ENCODE peak calls at places on chromosome 11, in four cellular contexts. W is cardiac fibroblast, I is heart left ventricle, H is retinal pigment epithelial cell. Q is an unnamed sample.

GRCh38 chr11:111352235-111352746 is 26.8 kb downstream of the POU2AF1 start:
- DNase-seq in W (no peak), I (no peak), H (no peak), Q (no peak)

GRCh38 chr11:126355926-126356897 is 726 bp downstream of the ST3GAL4 start:
- DNase-seq in W (peak), I (no peak), H (no peak), Q (peak)

GRCh38 chr11:70546179-70546940 is 148.0 kb downstream of the CTTN start:
- DNase-seq in H (no peak), W (no peak), I (no peak), Q (no peak)

GRCh38 chr11:59659981-59660380 is 8.9 kb downstream of the PATL1 start:
- DNase-seq in H (no peak), I (no peak), W (no peak), Q (no peak)

GRCh38 chr11:45076761-45077160 is 69.7 kb upstream of the PRDM11 start:
- DNase-seq in W (no peak), H (no peak), I (no peak), Q (no peak)

GRCh38 chr11:28632338-28632737 is 524.1 kb downstream of the METTL15 start:
- DNase-seq in I (no peak), W (peak), H (no peak), Q (no peak)

GRCh38 chr11:131498631-131499053 is 128.2 kb downstream of the NTM start:
- DNase-seq in I (no peak), W (no peak), H (no peak), Q (no peak)

GRCh38 chr11:94866231-94866827 is 98.2 kb downstream of the AMOTL1 start:
- DNase-seq in H (no peak), W (no peak), I (no peak), Q (no peak)

GRCh38 chr11:114132944-114133394 is 73.5 kb downstream of the ZBTB16 start:
- DNase-seq in W (peak), I (no peak), H (no peak), Q (no peak)

GRCh38 chr11:83554896-83555295 is 268.7 kb upstream of the CCDC90B start:
- DNase-seq in W (no peak), I (no peak), H (no peak), Q (no peak)

GRCh38 chr11:114886644-114887259 is 208.4 kb downstream of the NXPE2 start:
- DNase-seq in I (no peak), H (no peak), W (no peak), Q (no peak)

GRCh38 chr11:20342347-20343279 is 20.9 kb upstream of the HTATIP2 start:
- DNase-seq in W (no peak), I (no peak), H (no peak), Q (no peak)

GRCh38 chr11:35321532-35322320 is 97.6 kb downstream of the SLC1A2 start:
- DNase-seq in W (peak), I (peak), H (peak), Q (no peak)

GRCh38 chr11:85590848-85591483 is 36.2 kb downstream of the DLG2 start:
- DNase-seq in W (peak), H (peak), I (no peak), Q (no peak)

GRCh38 chr11:132349806-132350733 is 979.7 kb downstream of the NTM start:
- DNase-seq in I (no peak), W (no peak), H (no peak), Q (no peak)

GRCh38 chr11:64384981-64385952 is 26.3 kb downstream of the RPS6KA4 start:
- DNase-seq in I (no peak), W (no peak), H (no peak), Q (no peak)

GRCh38 chr11:132114185-132114584 is 743.8 kb downstream of the NTM start:
- DNase-seq in H (no peak), W (peak), I (peak), Q (peak)

GRCh38 chr11:59135648-59136461 is 6.8 kb upstream of the FAM111A start:
- DNase-seq in I (peak), W (peak), H (peak), Q (peak)

GRCh38 chr11:61731956-61732675 is 20.3 kb upstream of the MYRF start:
- DNase-seq in H (no peak), W (no peak), I (no peak), Q (no peak)

GRCh38 chr11:61949169-61950034 is 749 bp upstream of the BEST1 start:
- DNase-seq in H (peak), I (peak), W (peak), Q (no peak)

GRCh38 chr11:18384157-18384641 is 10.2 kb upstream of the LDHA start:
- DNase-seq in W (peak), H (peak), I (peak), Q (no peak)

GRCh38 chr11:28529046-28529445 is 420.9 kb downstream of the METTL15 start:
- DNase-seq in W (peak), I (no peak), H (no peak), Q (no peak)

GRCh38 chr11:115244758-115245157 is 259.5 kb downstream of the CADM1 start:
- DNase-seq in H (no peak), W (no peak), I (no peak), Q (no peak)

GRCh38 chr11:32333335-32333991 is 101.9 kb downstream of the WT1 start:
- DNase-seq in H (no peak), I (peak), W (peak), Q (peak)

GRCh38 chr11:62152245-62153086 is 28.7 kb downstream of the INCENP start:
- DNase-seq in I (no peak), H (no peak), W (no peak), Q (no peak)

GRCh38 chr11:44748606-44749005 is 21.8 kb downstream of the TSPAN18 start:
- DNase-seq in I (no peak), W (no peak), H (no peak), Q (no peak)

GRCh38 chr11:96001037-96001436 is 77.1 kb upstream of the MTMR2 start:
- DNase-seq in W (peak), H (no peak), I (peak), Q (no peak)

GRCh38 chr11:65112551-65113360 is 1.1 kb downstream of the TM7SF2 start:
- DNase-seq in I (peak), H (no peak), W (peak), Q (peak)

GRCh38 chr11:30758012-30758411 is 171.9 kb upstream of the MPPED2 start:
- DNase-seq in W (no peak), H (no peak), I (peak), Q (no peak)

GRCh38 chr11:33772300-33772699 is 2.0 kb downstream of the FBXO3 start:
- DNase-seq in H (no peak), W (peak), I (no peak), Q (no peak)

DNA sequence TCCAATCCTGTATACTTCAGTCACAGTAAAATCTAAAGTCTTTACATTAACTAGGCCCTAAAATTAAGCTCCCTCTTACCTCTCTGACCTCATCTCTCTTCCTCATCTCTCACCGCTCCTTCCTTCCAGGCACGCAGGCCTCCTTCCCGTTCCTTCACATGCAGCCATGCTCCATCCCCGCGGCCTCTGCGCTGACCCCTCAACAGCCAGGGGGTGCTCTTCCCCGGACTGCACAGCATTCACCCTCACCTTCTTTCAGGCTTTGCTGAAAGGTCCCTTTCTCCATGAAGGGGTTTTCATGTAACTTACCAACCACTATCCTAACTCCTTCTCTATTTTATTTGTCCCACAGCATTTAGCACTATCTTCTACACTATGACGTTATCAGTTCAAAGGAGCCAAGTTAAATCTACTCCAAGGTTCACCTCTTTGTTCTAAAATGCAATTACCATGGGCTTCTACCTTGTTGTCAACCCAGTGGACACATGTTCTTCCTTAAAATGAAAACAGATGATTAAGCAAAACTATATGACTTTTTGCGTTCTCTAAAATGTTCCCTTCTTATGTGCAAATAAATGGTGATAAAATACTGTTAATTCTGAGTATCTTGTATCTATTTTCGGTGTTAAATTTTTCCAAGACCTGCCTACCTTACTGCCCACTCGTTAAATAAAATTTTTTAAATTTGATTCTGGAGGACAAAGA is 57.8 kb upstream of the APOA1 start:
- DNase-seq in W (peak), I (no peak), H (no peak), Q (peak)
- TF ChIP-seq CTCF in W (peak), I (peak), H (peak), Q (peak)

GRCh38 chr11:92340839-92341238 is 116.2 kb downstream of the FAT3 start:
- DNase-seq in I (no peak), H (no peak), W (peak), Q (peak)
- TF ChIP-seq CTCF in I (peak), H (peak), W (peak), Q (peak)

GRCh38 chr11:118957968-118958367 is 1.9 kb downstream of the UPK2 start:
- DNase-seq in H (no peak), W (no peak), I (no peak), Q (no peak)

GRCh38 chr11:118958577-118958976 is 2.5 kb downstream of the UPK2 start:
- DNase-seq in I (no peak), W (no peak), H (no peak), Q (no peak)

GRCh38 chr11:118957549-118957948 is 1.5 kb downstream of the UPK2 start:
- DNase-seq in H (no peak), I (no peak), W (no peak), Q (no peak)

GRCh38 chr11:118956094-118956846 is at the start of gene UPK2:
- DNase-seq in W (peak), I (peak), H (peak), Q (peak)

DNA sequence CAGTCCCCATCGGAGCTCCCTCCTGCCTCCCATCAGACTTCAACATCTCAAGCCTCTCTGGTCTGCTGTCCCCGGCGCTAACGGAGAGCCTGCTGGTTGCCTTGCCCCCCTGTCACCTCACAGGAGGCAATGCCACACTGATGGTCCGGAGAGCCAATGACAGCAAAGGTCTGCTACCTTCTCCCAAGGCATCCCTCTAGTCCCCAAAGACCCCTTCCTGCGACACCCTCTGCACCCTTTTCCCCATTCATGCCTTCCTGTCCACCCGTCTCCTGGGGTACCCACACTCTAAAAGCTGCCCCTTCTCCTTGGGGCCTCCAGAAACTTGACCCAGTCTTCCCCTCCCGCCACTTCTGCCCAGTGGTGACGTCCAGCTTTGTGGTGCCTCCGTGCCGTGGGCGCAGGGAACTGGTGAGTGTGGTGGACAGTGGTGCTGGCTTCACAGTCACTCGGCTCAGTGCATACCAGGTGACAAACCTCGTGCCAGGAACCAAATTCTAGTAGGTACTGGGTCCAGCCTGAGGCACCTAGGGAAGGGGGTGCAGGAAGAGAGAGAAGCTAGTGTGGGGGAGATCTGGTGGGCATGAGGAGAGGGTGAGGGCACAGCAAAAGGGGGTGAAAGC is 860 bp downstream of the UPK2 start:
- DNase-seq in H (no peak), W (no peak), I (no peak), Q (no peak)
- TF ChIP-seq CTCF in H (no peak), W (no peak), I (no peak), Q (no peak)

GRCh38 chr11:520428-521178 is 13.6 kb upstream of the RNH1 start:
- DNase-seq in W (no peak), I (no peak), H (no peak), Q (no peak)
- TF ChIP-seq CTCF in W (peak), I (no peak), H (no peak), Q (no peak)

GRCh38 chr11:116787786-116788486 is at the start of gene ZPR1:
- DNase-seq in I (peak), H (no peak), W (peak), Q (peak)
- TF ChIP-seq CTCF in I (no peak), H (no peak), W (no peak), Q (no peak)

GRCh38 chr11:76911415-76911808 is 50.7 kb downstream of the ACER3 start:
- DNase-seq in H (no peak), W (no peak), I (no peak), Q (no peak)

GRCh38 chr11:76916712-76917111 is 56.0 kb downstream of the ACER3 start:
- DNase-seq in H (no peak), W (no peak), I (no peak), Q (no peak)

GRCh38 chr11:76910620-76911414 is 50.1 kb downstream of the ACER3 start:
- DNase-seq in W (peak), I (peak), H (no peak), Q (no peak)
- TF ChIP-seq CTCF in W (no peak), I (no peak), H (no peak), Q (no peak)

Q was measured in endothelial cell.